ENCODE peak calls at places on chromosomes 1 and 21, in ten cellular contexts. One of them, this sample, is unnamed.

GRCh38 chr1:214623430-214623829 is 20.4 kb downstream of the CENPF start:
- DNase-seq in activated T-cell treated with anti-CD3 and anti-CD28 coated beads for 1 hour: no peak
- DNase-seq in DMS53: no peak
- DNase-seq in HuH-7: no peak
- DNase-seq in IMR-90: no peak
- DNase-seq in naive thymus-derived CD8-positive, alpha-beta T cell: no peak
- DNase-seq in activated CD8-positive, alpha-beta memory T cell treated with anti-CD3 and anti-CD28 coated beads for 4 hours: no peak
- DNase-seq in GM23338: no peak
- DNase-seq in activated naive CD8-positive, alpha-beta T cell treated with anti-CD3 and anti-CD28 coated beads, Interleukin-2, amount 50 U/mL, for 24 hours: no peak
- DNase-seq in GM04504: no peak
- DNase-seq in this sample: no peak

GRCh38 chr1:179001451-179001850 is 24.2 kb upstream of the FAM20B start:
- DNase-seq in activated CD8-positive, alpha-beta memory T cell treated with anti-CD3 and anti-CD28 coated beads for 4 hours: no peak
- DNase-seq in IMR-90: no peak
- DNase-seq in DMS53: no peak
- DNase-seq in naive thymus-derived CD8-positive, alpha-beta T cell: no peak
- DNase-seq in activated naive CD8-positive, alpha-beta T cell treated with anti-CD3 and anti-CD28 coated beads, Interleukin-2, amount 50 U/mL, for 24 hours: no peak
- DNase-seq in activated T-cell treated with anti-CD3 and anti-CD28 coated beads for 1 hour: no peak
- DNase-seq in GM04504: no peak
- DNase-seq in GM23338: no peak
- DNase-seq in HuH-7: no peak
- DNase-seq in this sample: no peak

GRCh38 chr1:8625981-8626898 is 191.2 kb downstream of the RERE start:
- DNase-seq in GM23338: no peak
- DNase-seq in HuH-7: no peak
- DNase-seq in IMR-90: peak; percentile 98
- DNase-seq in GM04504: peak; percentile 64
- DNase-seq in activated CD8-positive, alpha-beta memory T cell treated with anti-CD3 and anti-CD28 coated beads for 4 hours: no peak
- DNase-seq in activated naive CD8-positive, alpha-beta T cell treated with anti-CD3 and anti-CD28 coated beads, Interleukin-2, amount 50 U/mL, for 24 hours: no peak
- DNase-seq in naive thymus-derived CD8-positive, alpha-beta T cell: no peak
- DNase-seq in DMS53: no peak
- DNase-seq in activated T-cell treated with anti-CD3 and anti-CD28 coated beads for 1 hour: no peak
- DNase-seq in this sample: no peak

GRCh38 chr1:38990401-38990745 is 703 bp upstream of the AKIRIN1 start:
- DNase-seq in IMR-90: peak; percentile 37
- DNase-seq in DMS53: no peak
- DNase-seq in HuH-7: no peak
- DNase-seq in activated T-cell treated with anti-CD3 and anti-CD28 coated beads for 1 hour: no peak
- DNase-seq in GM04504: no peak
- DNase-seq in activated naive CD8-positive, alpha-beta T cell treated with anti-CD3 and anti-CD28 coated beads, Interleukin-2, amount 50 U/mL, for 24 hours: no peak
- DNase-seq in GM23338: no peak
- DNase-seq in naive thymus-derived CD8-positive, alpha-beta T cell: no peak
- DNase-seq in activated CD8-positive, alpha-beta memory T cell treated with anti-CD3 and anti-CD28 coated beads for 4 hours: no peak
- DNase-seq in this sample: no peak

GRCh38 chr21:44556879-44557278 is 1.7 kb downstream of the KRTAP10-3 start:
- DNase-seq in GM04504: no peak
- DNase-seq in IMR-90: no peak
- DNase-seq in activated T-cell treated with anti-CD3 and anti-CD28 coated beads for 1 hour: no peak
- DNase-seq in activated naive CD8-positive, alpha-beta T cell treated with anti-CD3 and anti-CD28 coated beads, Interleukin-2, amount 50 U/mL, for 24 hours: no peak
- DNase-seq in HuH-7: no peak
- DNase-seq in naive thymus-derived CD8-positive, alpha-beta T cell: no peak
- DNase-seq in GM23338: no peak
- DNase-seq in activated CD8-positive, alpha-beta memory T cell treated with anti-CD3 and anti-CD28 coated beads for 4 hours: no peak
- DNase-seq in DMS53: peak; percentile 46
- DNase-seq in this sample: no peak

GRCh38 chr1:231315887-231316286 is 21.8 kb downstream of the EXOC8 start:
- DNase-seq in GM04504: no peak
- DNase-seq in activated naive CD8-positive, alpha-beta T cell treated with anti-CD3 and anti-CD28 coated beads, Interleukin-2, amount 50 U/mL, for 24 hours: peak; percentile 57
- DNase-seq in DMS53: peak; percentile 61
- DNase-seq in HuH-7: peak; percentile 77
- DNase-seq in activated T-cell treated with anti-CD3 and anti-CD28 coated beads for 1 hour: peak; percentile 31
- DNase-seq in GM23338: peak; percentile 86
- DNase-seq in naive thymus-derived CD8-positive, alpha-beta T cell: no peak
- DNase-seq in activated CD8-positive, alpha-beta memory T cell treated with anti-CD3 and anti-CD28 coated beads for 4 hours: no peak
- DNase-seq in IMR-90: peak; percentile 9
- DNase-seq in this sample: no peak

GRCh38 chr1:89200668-89201488 is 2.1 kb upstream of the GBP4 start:
- DNase-seq in IMR-90: no peak
- DNase-seq in naive thymus-derived CD8-positive, alpha-beta T cell: peak; percentile 37
- DNase-seq in activated naive CD8-positive, alpha-beta T cell treated with anti-CD3 and anti-CD28 coated beads, Interleukin-2, amount 50 U/mL, for 24 hours: peak; percentile 9
- DNase-seq in HuH-7: no peak
- DNase-seq in GM23338: no peak
- DNase-seq in DMS53: no peak
- DNase-seq in activated CD8-positive, alpha-beta memory T cell treated with anti-CD3 and anti-CD28 coated beads for 4 hours: no peak
- DNase-seq in activated T-cell treated with anti-CD3 and anti-CD28 coated beads for 1 hour: no peak
- DNase-seq in GM04504: peak; percentile 24
- DNase-seq in this sample: no peak

GRCh38 chr1:190754769-190755168 is 277.1 kb upstream of the BRINP3 start:
- DNase-seq in activated naive CD8-positive, alpha-beta T cell treated with anti-CD3 and anti-CD28 coated beads, Interleukin-2, amount 50 U/mL, for 24 hours: no peak
- DNase-seq in HuH-7: no peak
- DNase-seq in activated CD8-positive, alpha-beta memory T cell treated with anti-CD3 and anti-CD28 coated beads for 4 hours: no peak
- DNase-seq in DMS53: peak; percentile 77
- DNase-seq in activated T-cell treated with anti-CD3 and anti-CD28 coated beads for 1 hour: no peak
- DNase-seq in GM04504: no peak
- DNase-seq in GM23338: no peak
- DNase-seq in naive thymus-derived CD8-positive, alpha-beta T cell: no peak
- DNase-seq in IMR-90: peak; percentile 85
- DNase-seq in this sample: no peak

GRCh38 chr1:85278853-85279314 is 2.5 kb upstream of the BCL10 start:
- DNase-seq in HuH-7: no peak
- DNase-seq in naive thymus-derived CD8-positive, alpha-beta T cell: no peak
- DNase-seq in GM04504: peak; percentile 87
- DNase-seq in DMS53: peak; percentile 65
- DNase-seq in activated CD8-positive, alpha-beta memory T cell treated with anti-CD3 and anti-CD28 coated beads for 4 hours: peak; percentile 50
- DNase-seq in activated T-cell treated with anti-CD3 and anti-CD28 coated beads for 1 hour: no peak
- DNase-seq in GM23338: no peak
- DNase-seq in IMR-90: peak; percentile 98
- DNase-seq in activated naive CD8-positive, alpha-beta T cell treated with anti-CD3 and anti-CD28 coated beads, Interleukin-2, amount 50 U/mL, for 24 hours: peak; percentile 39
- DNase-seq in this sample: no peak

GRCh38 chr21:38804617-38805281 is 980 bp upstream of the ETS2 start:
- DNase-seq in naive thymus-derived CD8-positive, alpha-beta T cell: no peak
- DNase-seq in GM04504: no peak
- DNase-seq in IMR-90: peak; percentile 54
- DNase-seq in HuH-7: no peak
- DNase-seq in activated naive CD8-positive, alpha-beta T cell treated with anti-CD3 and anti-CD28 coated beads, Interleukin-2, amount 50 U/mL, for 24 hours: peak; percentile 56
- DNase-seq in GM23338: peak; percentile 72
- DNase-seq in activated T-cell treated with anti-CD3 and anti-CD28 coated beads for 1 hour: peak; percentile 5
- DNase-seq in DMS53: peak; percentile 83
- DNase-seq in activated CD8-positive, alpha-beta memory T cell treated with anti-CD3 and anti-CD28 coated beads for 4 hours: no peak
- DNase-seq in this sample: peak; percentile 6

GRCh38 chr1:2819429-2819828 is 17.9 kb upstream of the TTC34 start:
- DNase-seq in activated naive CD8-positive, alpha-beta T cell treated with anti-CD3 and anti-CD28 coated beads, Interleukin-2, amount 50 U/mL, for 24 hours: no peak
- DNase-seq in naive thymus-derived CD8-positive, alpha-beta T cell: no peak
- DNase-seq in IMR-90: no peak
- DNase-seq in activated CD8-positive, alpha-beta memory T cell treated with anti-CD3 and anti-CD28 coated beads for 4 hours: no peak
- DNase-seq in DMS53: no peak
- DNase-seq in GM23338: no peak
- DNase-seq in activated T-cell treated with anti-CD3 and anti-CD28 coated beads for 1 hour: no peak
- DNase-seq in GM04504: no peak
- DNase-seq in HuH-7: no peak
- DNase-seq in this sample: no peak

GRCh38 chr21:43331962-43332458 is 94.9 kb downstream of the SIK1 start:
- DNase-seq in activated naive CD8-positive, alpha-beta T cell treated with anti-CD3 and anti-CD28 coated beads, Interleukin-2, amount 50 U/mL, for 24 hours: no peak
- DNase-seq in activated CD8-positive, alpha-beta memory T cell treated with anti-CD3 and anti-CD28 coated beads for 4 hours: no peak
- DNase-seq in GM04504: no peak
- DNase-seq in IMR-90: peak; percentile 99
- DNase-seq in DMS53: peak; percentile 96
- DNase-seq in naive thymus-derived CD8-positive, alpha-beta T cell: no peak
- DNase-seq in GM23338: no peak
- DNase-seq in activated T-cell treated with anti-CD3 and anti-CD28 coated beads for 1 hour: no peak
- DNase-seq in HuH-7: no peak
- DNase-seq in this sample: no peak

GRCh38 chr1:164641353-164641730 is 82.4 kb downstream of the PBX1 start:
- DNase-seq in activated T-cell treated with anti-CD3 and anti-CD28 coated beads for 1 hour: no peak
- DNase-seq in DMS53: peak; percentile 9
- DNase-seq in GM23338: no peak
- DNase-seq in activated CD8-positive, alpha-beta memory T cell treated with anti-CD3 and anti-CD28 coated beads for 4 hours: no peak
- DNase-seq in GM04504: peak; percentile 19
- DNase-seq in activated naive CD8-positive, alpha-beta T cell treated with anti-CD3 and anti-CD28 coated beads, Interleukin-2, amount 50 U/mL, for 24 hours: no peak
- DNase-seq in IMR-90: peak; percentile 36
- DNase-seq in HuH-7: no peak
- DNase-seq in naive thymus-derived CD8-positive, alpha-beta T cell: no peak
- DNase-seq in this sample: no peak

GRCh38 chr1:179146916-179147315 is 65.0 kb downstream of the TOR3A start:
- DNase-seq in DMS53: no peak
- DNase-seq in activated naive CD8-positive, alpha-beta T cell treated with anti-CD3 and anti-CD28 coated beads, Interleukin-2, amount 50 U/mL, for 24 hours: no peak
- DNase-seq in naive thymus-derived CD8-positive, alpha-beta T cell: no peak
- DNase-seq in activated T-cell treated with anti-CD3 and anti-CD28 coated beads for 1 hour: no peak
- DNase-seq in activated CD8-positive, alpha-beta memory T cell treated with anti-CD3 and anti-CD28 coated beads for 4 hours: no peak
- DNase-seq in HuH-7: no peak
- DNase-seq in IMR-90: peak; percentile 61
- DNase-seq in GM23338: no peak
- DNase-seq in GM04504: no peak
- DNase-seq in this sample: no peak

GRCh38 chr1:84698718-84699117 is 8.5 kb upstream of the SSX2IP start:
- DNase-seq in HuH-7: no peak
- DNase-seq in activated CD8-positive, alpha-beta memory T cell treated with anti-CD3 and anti-CD28 coated beads for 4 hours: no peak
- DNase-seq in GM04504: peak; percentile 76
- DNase-seq in activated T-cell treated with anti-CD3 and anti-CD28 coated beads for 1 hour: no peak
- DNase-seq in IMR-90: peak; percentile 93
- DNase-seq in GM23338: no peak
- DNase-seq in activated naive CD8-positive, alpha-beta T cell treated with anti-CD3 and anti-CD28 coated beads, Interleukin-2, amount 50 U/mL, for 24 hours: no peak
- DNase-seq in DMS53: peak; percentile 71
- DNase-seq in naive thymus-derived CD8-positive, alpha-beta T cell: no peak
- DNase-seq in this sample: no peak

GRCh38 chr1:233473549-233474204 is 140.2 kb upstream of the KCNK1 start:
- DNase-seq in activated CD8-positive, alpha-beta memory T cell treated with anti-CD3 and anti-CD28 coated beads for 4 hours: no peak
- DNase-seq in naive thymus-derived CD8-positive, alpha-beta T cell: no peak
- DNase-seq in GM23338: no peak
- DNase-seq in DMS53: no peak
- DNase-seq in activated T-cell treated with anti-CD3 and anti-CD28 coated beads for 1 hour: no peak
- DNase-seq in activated naive CD8-positive, alpha-beta T cell treated with anti-CD3 and anti-CD28 coated beads, Interleukin-2, amount 50 U/mL, for 24 hours: no peak
- DNase-seq in HuH-7: peak; percentile 58
- DNase-seq in IMR-90: no peak
- DNase-seq in GM04504: no peak
- DNase-seq in this sample: no peak

GRCh38 chr1:2541619-2542246 is 11.7 kb upstream of the HES5 start:
- DNase-seq in activated T-cell treated with anti-CD3 and anti-CD28 coated beads for 1 hour: no peak
- DNase-seq in DMS53: peak; percentile 74
- DNase-seq in GM04504: no peak
- DNase-seq in activated naive CD8-positive, alpha-beta T cell treated with anti-CD3 and anti-CD28 coated beads, Interleukin-2, amount 50 U/mL, for 24 hours: no peak
- DNase-seq in HuH-7: no peak
- DNase-seq in IMR-90: no peak
- DNase-seq in activated CD8-positive, alpha-beta memory T cell treated with anti-CD3 and anti-CD28 coated beads for 4 hours: no peak
- DNase-seq in naive thymus-derived CD8-positive, alpha-beta T cell: no peak
- DNase-seq in GM23338: no peak
- DNase-seq in this sample: no peak

GRCh38 chr1:37839676-37840075 is 19.7 kb downstream of the MTF1 start:
- DNase-seq in IMR-90: no peak
- DNase-seq in GM04504: no peak
- DNase-seq in activated CD8-positive, alpha-beta memory T cell treated with anti-CD3 and anti-CD28 coated beads for 4 hours: no peak
- DNase-seq in GM23338: no peak
- DNase-seq in activated T-cell treated with anti-CD3 and anti-CD28 coated beads for 1 hour: no peak
- DNase-seq in activated naive CD8-positive, alpha-beta T cell treated with anti-CD3 and anti-CD28 coated beads, Interleukin-2, amount 50 U/mL, for 24 hours: no peak
- DNase-seq in DMS53: no peak
- DNase-seq in HuH-7: no peak
- DNase-seq in naive thymus-derived CD8-positive, alpha-beta T cell: no peak
- DNase-seq in this sample: no peak

GRCh38 chr1:29686012-29686930 is 449.9 kb downstream of the PTPRU start:
- DNase-seq in naive thymus-derived CD8-positive, alpha-beta T cell: no peak
- DNase-seq in activated CD8-positive, alpha-beta memory T cell treated with anti-CD3 and anti-CD28 coated beads for 4 hours: no peak
- DNase-seq in activated T-cell treated with anti-CD3 and anti-CD28 coated beads for 1 hour: no peak
- DNase-seq in activated naive CD8-positive, alpha-beta T cell treated with anti-CD3 and anti-CD28 coated beads, Interleukin-2, amount 50 U/mL, for 24 hours: no peak
- DNase-seq in GM23338: no peak
- DNase-seq in IMR-90: no peak
- DNase-seq in HuH-7: no peak
- DNase-seq in DMS53: no peak
- DNase-seq in GM04504: no peak
- DNase-seq in this sample: no peak

GRCh38 chr1:20447794-20448193 is 38.2 kb downstream of the CAMK2N1 start:
- DNase-seq in activated naive CD8-positive, alpha-beta T cell treated with anti-CD3 and anti-CD28 coated beads, Interleukin-2, amount 50 U/mL, for 24 hours: no peak
- DNase-seq in naive thymus-derived CD8-positive, alpha-beta T cell: no peak
- DNase-seq in GM23338: no peak
- DNase-seq in IMR-90: no peak
- DNase-seq in activated T-cell treated with anti-CD3 and anti-CD28 coated beads for 1 hour: no peak
- DNase-seq in HuH-7: no peak
- DNase-seq in GM04504: no peak
- DNase-seq in activated CD8-positive, alpha-beta memory T cell treated with anti-CD3 and anti-CD28 coated beads for 4 hours: no peak
- DNase-seq in DMS53: no peak
- DNase-seq in this sample: no peak

GRCh38 chr1:77348561-77348960 is 66.7 kb downstream of the AK5 start:
- DNase-seq in HuH-7: no peak
- DNase-seq in activated T-cell treated with anti-CD3 and anti-CD28 coated beads for 1 hour: no peak
- DNase-seq in activated naive CD8-positive, alpha-beta T cell treated with anti-CD3 and anti-CD28 coated beads, Interleukin-2, amount 50 U/mL, for 24 hours: no peak
- DNase-seq in activated CD8-positive, alpha-beta memory T cell treated with anti-CD3 and anti-CD28 coated beads for 4 hours: no peak
- DNase-seq in DMS53: no peak
- DNase-seq in naive thymus-derived CD8-positive, alpha-beta T cell: no peak
- DNase-seq in GM04504: no peak
- DNase-seq in IMR-90: no peak
- DNase-seq in GM23338: no peak
- DNase-seq in this sample: no peak

GRCh38 chr1:246373828-246374569 is 133.1 kb downstream of the SMYD3 start:
- DNase-seq in IMR-90: no peak
- DNase-seq in activated CD8-positive, alpha-beta memory T cell treated with anti-CD3 and anti-CD28 coated beads for 4 hours: no peak
- DNase-seq in GM23338: no peak
- DNase-seq in HuH-7: no peak
- DNase-seq in GM04504: no peak
- DNase-seq in activated naive CD8-positive, alpha-beta T cell treated with anti-CD3 and anti-CD28 coated beads, Interleukin-2, amount 50 U/mL, for 24 hours: no peak
- DNase-seq in DMS53: no peak
- DNase-seq in naive thymus-derived CD8-positive, alpha-beta T cell: no peak
- DNase-seq in activated T-cell treated with anti-CD3 and anti-CD28 coated beads for 1 hour: no peak
- DNase-seq in this sample: no peak

GRCh38 chr1:169363046-169363756 is 4.4 kb downstream of the NME7 start:
- DNase-seq in IMR-90: peak; percentile 94
- DNase-seq in activated naive CD8-positive, alpha-beta T cell treated with anti-CD3 and anti-CD28 coated beads, Interleukin-2, amount 50 U/mL, for 24 hours: peak; percentile 35
- DNase-seq in activated T-cell treated with anti-CD3 and anti-CD28 coated beads for 1 hour: no peak
- DNase-seq in activated CD8-positive, alpha-beta memory T cell treated with anti-CD3 and anti-CD28 coated beads for 4 hours: no peak
- DNase-seq in GM04504: peak; percentile 28
- DNase-seq in naive thymus-derived CD8-positive, alpha-beta T cell: no peak
- DNase-seq in HuH-7: no peak
- DNase-seq in GM23338: no peak
- DNase-seq in DMS53: no peak
- DNase-seq in this sample: no peak

This sample was measured in effector CD8-positive, alpha-beta T cell.